ENCODE peak calls at places on chromosomes 12 and 14, in four cellular contexts. J is GM12878, C is K562, K is IMR-90. W is an unnamed sample.

GRCh38 chr12:65853489-65854157 is 29.3 kb downstream of the HMGA2 start:
- DNase-seq in J (no peak), C (no peak), K (peak; percentile 79), W (no peak)

GRCh38 chr14:64196668-64197411 is 97.3 kb downstream of the ESR2 start:
- DNase-seq in J (no peak), C (no peak), K (peak; percentile 64), W (no peak)

GRCh38 chr14:72948481-72949138 is 22.3 kb downstream of the DCAF4 start:
- DNase-seq in J (peak; percentile 11), C (peak; percentile 47), K (peak; percentile 70), W (no peak)

GRCh38 chr12:106893451-106893850 is 62.3 kb upstream of the TMEM263 start:
- DNase-seq in J (no peak), C (no peak), K (peak; percentile 46), W (no peak)

GRCh38 chr12:25287610-25288009 is 36.9 kb upstream of the KRAS start:
- DNase-seq in J (no peak), C (no peak), K (no peak), W (no peak)

GRCh38 chr12:88723219-88723618 is 142.9 kb upstream of the KITLG start:
- DNase-seq in J (no peak), C (no peak), K (peak; percentile 36), W (no peak)

GRCh38 chr12:110249105-110249504 is 31.9 kb upstream of the ATP2A2 start:
- DNase-seq in J (no peak), C (no peak), K (peak; percentile 70), W (no peak)

GRCh38 chr12:103956515-103957027 is 9.1 kb upstream of the TDG start:
- DNase-seq in J (no peak), C (no peak), K (no peak), W (no peak)

GRCh38 chr12:11756523-11756922 is 107.0 kb downstream of the ETV6 start:
- DNase-seq in J (no peak), C (no peak), K (no peak), W (no peak)

GRCh38 chr14:56378046-56378445 is 201.6 kb upstream of the TMEM260 start:
- DNase-seq in J (no peak), C (no peak), K (peak; percentile 3), W (no peak)

GRCh38 chr12:49188205-49188915 is 520 bp downstream of the TUBA1A start:
- DNase-seq in J (no peak), C (peak; percentile 59), K (peak; percentile 42), W (no peak)

GRCh38 chr12:49189731-49190314 is 943 bp upstream of the TUBA1A start:
- DNase-seq in J (no peak), C (no peak), K (no peak), W (no peak)

GRCh38 chr12:49190317-49190716 is 1.4 kb upstream of the TUBA1A start:
- DNase-seq in J (no peak), C (no peak), K (no peak), W (no peak)

GRCh38 chr12:49188916-49189367 is at the start of gene TUBA1A:
- DNase-seq in J (peak; percentile 75), C (peak; percentile 53), K (peak; percentile 100), W (peak; percentile 95)

DNA sequence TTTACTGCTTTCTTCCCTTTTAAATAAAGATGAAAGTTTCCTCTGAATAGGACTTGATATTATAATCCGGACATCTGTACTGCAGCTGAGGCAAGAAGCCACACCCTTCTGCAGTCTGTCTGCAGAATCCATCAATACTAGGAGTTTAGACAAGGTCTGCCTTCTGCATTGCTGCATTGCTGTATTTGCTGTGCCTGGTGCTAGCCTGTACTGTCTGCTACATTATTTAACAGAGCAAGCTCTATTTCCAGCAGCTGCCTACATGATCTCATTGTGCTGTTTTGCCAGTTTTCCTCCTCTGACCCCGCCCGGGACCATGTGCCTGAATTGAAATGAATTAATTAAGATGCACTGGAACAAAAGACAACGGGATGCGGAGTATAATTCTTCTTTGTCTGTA is 1.7 kb downstream of the TUBA1A start:
- DNase-seq in J (no peak), C (no peak), K (peak; percentile 61), W (no peak)
- TF ChIP-seq RFX5 in J (no peak), C (no peak), K (no peak), W (no peak)

DNA sequence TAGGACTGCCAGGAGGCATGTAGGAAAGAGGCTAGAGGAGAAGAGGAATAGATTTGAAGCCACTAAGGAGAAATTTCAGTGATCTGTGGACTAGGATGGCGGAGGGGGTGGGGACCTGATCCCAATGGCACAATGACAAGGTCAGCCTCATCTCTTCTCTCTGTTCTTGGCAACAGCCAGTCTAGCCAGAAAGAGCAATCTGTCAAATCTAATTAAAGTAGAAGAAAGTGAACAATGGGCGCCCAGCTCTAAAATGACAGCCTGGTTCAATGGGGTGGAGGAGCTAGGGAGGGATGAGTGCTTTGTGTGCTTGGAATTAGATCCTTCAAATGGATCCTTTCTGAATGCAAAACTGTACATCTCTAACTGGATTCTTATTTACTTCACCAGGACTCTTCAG is 37.2 kb upstream of the TUBA1C start:
- DNase-seq in J (no peak), C (no peak), K (no peak), W (no peak)
- TF ChIP-seq USF2 in J (no peak), C (no peak), K (no peak), W (no peak)

GRCh38 chr12:129538137-129538536 is 365.7 kb downstream of the TMEM132D start:
- DNase-seq in J (no peak), C (no peak), K (no peak), W (no peak)

GRCh38 chr12:129544716-129545115 is 359.1 kb downstream of the TMEM132D start:
- DNase-seq in J (no peak), C (no peak), K (no peak), W (no peak)

GRCh38 chr12:129535351-129535750 is 368.5 kb downstream of the TMEM132D start:
- DNase-seq in J (no peak), C (no peak), K (no peak), W (no peak)

GRCh38 chr12:129540954-129541353 is 362.9 kb downstream of the TMEM132D start:
- DNase-seq in J (no peak), C (no peak), K (no peak), W (no peak)

GRCh38 chr12:129540249-129540648 is 363.6 kb downstream of the TMEM132D start:
- DNase-seq in J (no peak), C (no peak), K (no peak), W (no peak)
- TF ChIP-seq CHD1 in J (no peak), C (no peak), K (no peak), W (no peak)

GRCh38 chr14:23364164-23364571 is 804 bp downstream of the EFS start:
- DNase-seq in J (no peak), C (peak; percentile 30), K (no peak), W (no peak)
- TF ChIP-seq RFX5 in J (no peak), C (no peak), K (no peak), W (no peak)

DNA sequence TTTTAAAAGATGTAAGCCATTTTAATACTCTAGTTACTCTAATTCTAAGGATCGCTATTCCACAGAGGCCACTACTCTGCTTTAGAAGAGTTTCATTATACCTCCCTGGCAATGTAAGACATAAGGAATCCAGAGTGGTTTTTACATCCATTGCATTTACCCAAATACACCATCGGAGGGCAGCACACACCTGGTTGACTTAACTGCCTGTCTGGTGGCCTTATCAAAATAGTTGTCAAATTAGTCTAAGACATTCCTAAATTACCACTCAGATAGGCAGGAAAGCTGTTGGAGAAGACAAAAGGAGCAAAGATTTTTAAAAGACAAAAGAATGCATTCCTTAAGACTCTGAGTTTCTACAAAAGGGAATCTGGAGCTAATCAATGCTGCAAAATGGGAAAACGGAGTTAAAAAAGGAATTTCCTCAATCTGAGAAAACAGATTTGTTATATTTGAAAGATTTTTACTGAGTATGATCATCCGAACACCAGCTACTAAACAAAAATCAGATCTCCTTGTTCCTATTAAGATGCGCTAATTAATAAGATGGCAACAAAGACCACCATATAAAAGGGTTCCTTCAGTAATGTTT is 33.8 kb upstream of the FGD4 start:
- DNase-seq in J (peak; percentile 8), C (peak; percentile 70), K (peak; percentile 82), W (peak; percentile 29)
- TF ChIP-seq USF2 in J (no peak), C (no peak), K (no peak), W (no peak)

W was measured in H1.